ENCODE peak calls at places on chromosome 5, in seven cellular contexts. One of them, this sample, is unnamed.
A peak's percentile ranks its signal among the peaks of the same experiment; 100 is the strongest.

GRCh38 chr5:89851911-89852310 is 557.6 kb downstream of the CETN3 start:
- DNase-seq in BJ: no peak
- DNase-seq in endothelial cell: no peak
- DNase-seq in AG04449: no peak
- DNase-seq in MM.1S: no peak
- DNase-seq in HFFc6: no peak
- DNase-seq in cardiac muscle cell: no peak
- DNase-seq in this sample: no peak

GRCh38 chr5:116371935-116372334 is 202.7 kb downstream of the SEMA6A start:
- DNase-seq in BJ: no peak
- DNase-seq in endothelial cell: no peak
- DNase-seq in AG04449: no peak
- DNase-seq in MM.1S: no peak
- DNase-seq in HFFc6: no peak
- DNase-seq in cardiac muscle cell: no peak
- DNase-seq in this sample: no peak

GRCh38 chr5:142182840-142183239 is 74.3 kb downstream of the NDFIP1 start:
- DNase-seq in BJ: no peak
- DNase-seq in endothelial cell: no peak
- DNase-seq in AG04449: no peak
- DNase-seq in MM.1S: no peak
- DNase-seq in HFFc6: no peak
- DNase-seq in cardiac muscle cell: no peak
- DNase-seq in this sample: no peak

GRCh38 chr5:57831942-57832341 is 349.3 kb upstream of the ACTBL2 start:
- DNase-seq in BJ: no peak
- DNase-seq in endothelial cell: no peak
- DNase-seq in AG04449: no peak
- DNase-seq in MM.1S: no peak
- DNase-seq in HFFc6: no peak
- DNase-seq in cardiac muscle cell: no peak
- DNase-seq in this sample: no peak

GRCh38 chr5:175475248-175475647 is 3.1 kb upstream of the SFXN1 start:
- DNase-seq in BJ: no peak
- DNase-seq in endothelial cell: no peak
- DNase-seq in AG04449: no peak
- DNase-seq in MM.1S: no peak
- DNase-seq in HFFc6: no peak
- DNase-seq in cardiac muscle cell: no peak
- DNase-seq in this sample: no peak

GRCh38 chr5:95709967-95710650 is 21.0 kb upstream of the RHOBTB3 start:
- DNase-seq in BJ: no peak
- DNase-seq in endothelial cell: no peak
- DNase-seq in AG04449: no peak
- DNase-seq in MM.1S: no peak
- DNase-seq in HFFc6: no peak
- DNase-seq in cardiac muscle cell: peak; percentile 60
- DNase-seq in this sample: no peak

GRCh38 chr5:175809531-175810121 is 61.8 kb upstream of the CPLX2 start:
- DNase-seq in BJ: peak; percentile 86
- DNase-seq in endothelial cell: no peak
- DNase-seq in AG04449: peak; percentile 73
- DNase-seq in MM.1S: no peak
- DNase-seq in HFFc6: peak; percentile 95
- DNase-seq in cardiac muscle cell: peak; percentile 80
- DNase-seq in this sample: no peak

GRCh38 chr5:142686210-142686734 is 382 bp upstream of the FGF1 start:
- DNase-seq in BJ: no peak
- DNase-seq in endothelial cell: no peak
- DNase-seq in AG04449: no peak
- DNase-seq in MM.1S: no peak
- DNase-seq in HFFc6: no peak
- DNase-seq in cardiac muscle cell: no peak
- DNase-seq in this sample: no peak

GRCh38 chr5:43367909-43368648 is 44.1 kb downstream of the CCL28 start:
- DNase-seq in BJ: no peak
- DNase-seq in endothelial cell: no peak
- DNase-seq in AG04449: no peak
- DNase-seq in MM.1S: no peak
- DNase-seq in HFFc6: no peak
- DNase-seq in cardiac muscle cell: peak; percentile 53
- DNase-seq in this sample: no peak

GRCh38 chr5:36378551-36378950 is 76.8 kb upstream of the RANBP3L start:
- DNase-seq in BJ: no peak
- DNase-seq in endothelial cell: no peak
- DNase-seq in AG04449: no peak
- DNase-seq in MM.1S: no peak
- DNase-seq in HFFc6: peak; percentile 58
- DNase-seq in cardiac muscle cell: no peak
- DNase-seq in this sample: no peak

GRCh38 chr5:153756540-153756939 is 266.1 kb downstream of the GRIA1 start:
- DNase-seq in BJ: no peak
- DNase-seq in endothelial cell: no peak
- DNase-seq in AG04449: no peak
- DNase-seq in MM.1S: no peak
- DNase-seq in HFFc6: no peak
- DNase-seq in cardiac muscle cell: no peak
- DNase-seq in this sample: no peak

GRCh38 chr5:171855798-171856772 is 70.5 kb downstream of the SMIM23 start:
- DNase-seq in BJ: no peak
- DNase-seq in endothelial cell: no peak
- DNase-seq in AG04449: no peak
- DNase-seq in MM.1S: no peak
- DNase-seq in HFFc6: no peak
- DNase-seq in cardiac muscle cell: peak; percentile 53
- DNase-seq in this sample: no peak

GRCh38 chr5:963673-964531 is 44.7 kb upstream of the NKD2 start:
- DNase-seq in BJ: peak; percentile 70
- DNase-seq in endothelial cell: no peak
- DNase-seq in AG04449: peak; percentile 3
- DNase-seq in MM.1S: peak; percentile 87
- DNase-seq in HFFc6: no peak
- DNase-seq in cardiac muscle cell: peak; percentile 97
- DNase-seq in this sample: no peak

GRCh38 chr5:34002629-34003328 is 5.1 kb downstream of the AMACR start:
- DNase-seq in BJ: no peak
- DNase-seq in endothelial cell: no peak
- DNase-seq in AG04449: no peak
- DNase-seq in MM.1S: no peak
- DNase-seq in HFFc6: no peak
- DNase-seq in cardiac muscle cell: peak; percentile 37
- DNase-seq in this sample: no peak

GRCh38 chr5:1881731-1882336 is 891 bp downstream of the IRX4 start:
- DNase-seq in BJ: no peak
- DNase-seq in endothelial cell: no peak
- DNase-seq in AG04449: no peak
- DNase-seq in MM.1S: no peak
- DNase-seq in HFFc6: no peak
- DNase-seq in cardiac muscle cell: no peak
- DNase-seq in this sample: no peak

GRCh38 chr5:9340095-9340494 is 205.8 kb downstream of the SEMA5A start:
- DNase-seq in BJ: no peak
- DNase-seq in endothelial cell: no peak
- DNase-seq in AG04449: no peak
- DNase-seq in MM.1S: no peak
- DNase-seq in HFFc6: no peak
- DNase-seq in cardiac muscle cell: peak; percentile 37
- DNase-seq in this sample: no peak

GRCh38 chr5:38291355-38291754 is 33.0 kb downstream of the EGFLAM start:
- DNase-seq in BJ: no peak
- DNase-seq in endothelial cell: no peak
- DNase-seq in AG04449: no peak
- DNase-seq in MM.1S: no peak
- DNase-seq in HFFc6: no peak
- DNase-seq in cardiac muscle cell: no peak
- DNase-seq in this sample: no peak

GRCh38 chr5:13508559-13508958 is 435.9 kb downstream of the DNAH5 start:
- DNase-seq in BJ: no peak
- DNase-seq in endothelial cell: no peak
- DNase-seq in AG04449: no peak
- DNase-seq in MM.1S: no peak
- DNase-seq in HFFc6: no peak
- DNase-seq in cardiac muscle cell: no peak
- DNase-seq in this sample: no peak

GRCh38 chr5:13516195-13516594 is 428.3 kb downstream of the DNAH5 start:
- DNase-seq in BJ: no peak
- DNase-seq in endothelial cell: no peak
- DNase-seq in AG04449: no peak
- DNase-seq in MM.1S: no peak
- DNase-seq in HFFc6: no peak
- DNase-seq in cardiac muscle cell: no peak
- DNase-seq in this sample: no peak

GRCh38 chr5:13510616-13511015 is 433.9 kb downstream of the DNAH5 start:
- DNase-seq in BJ: no peak
- DNase-seq in endothelial cell: no peak
- DNase-seq in AG04449: no peak
- DNase-seq in MM.1S: no peak
- DNase-seq in HFFc6: no peak
- DNase-seq in cardiac muscle cell: no peak
- DNase-seq in this sample: no peak

DNA sequence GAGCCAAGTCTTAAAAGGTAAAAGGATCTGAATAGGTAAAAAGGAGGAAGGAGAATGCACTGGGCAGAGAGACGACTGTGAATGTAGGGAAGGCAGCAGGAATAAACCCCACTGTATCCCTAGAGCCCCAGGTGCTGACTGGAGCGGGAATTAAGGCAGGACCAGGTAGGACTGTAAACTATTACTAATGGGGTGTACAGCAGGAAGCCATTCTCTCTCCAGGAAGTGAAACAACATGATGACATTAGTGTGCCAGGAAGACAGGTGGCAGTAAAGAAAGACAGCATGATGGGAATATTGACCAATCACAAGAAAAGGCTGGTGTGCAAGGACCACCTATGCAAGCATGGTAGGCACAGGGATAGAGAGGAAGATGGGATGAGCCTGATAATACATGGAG is 433.0 kb downstream of the DNAH5 start:
- DNase-seq in BJ: no peak
- DNase-seq in endothelial cell: no peak
- DNase-seq in AG04449: no peak
- DNase-seq in MM.1S: no peak
- DNase-seq in HFFc6: no peak
- DNase-seq in cardiac muscle cell: no peak
- DNase-seq in this sample: no peak
- TF ChIP-seq CTCF in BJ: no peak
- TF ChIP-seq CTCF in endothelial cell: no peak
- TF ChIP-seq CTCF in AG04449: no peak
- TF ChIP-seq CTCF in MM.1S: no peak
- TF ChIP-seq CTCF in HFFc6: no peak
- TF ChIP-seq CTCF in cardiac muscle cell: no peak
- TF ChIP-seq CTCF in this sample: no peak

GRCh38 chr5:180291234-180291940 is 496 bp downstream of the MAPK9 start:
- DNase-seq in BJ: no peak
- DNase-seq in endothelial cell: peak; percentile 44
- DNase-seq in AG04449: no peak
- DNase-seq in MM.1S: peak; percentile 27
- DNase-seq in HFFc6: no peak
- DNase-seq in cardiac muscle cell: no peak
- DNase-seq in this sample: peak; percentile 73
- TF ChIP-seq CTCF in BJ: no peak
- TF ChIP-seq CTCF in endothelial cell: no peak
- TF ChIP-seq CTCF in AG04449: peak; percentile 35
- TF ChIP-seq CTCF in MM.1S: no peak
- TF ChIP-seq CTCF in HFFc6: peak; percentile 33
- TF ChIP-seq CTCF in cardiac muscle cell: peak; percentile 27
- TF ChIP-seq CTCF in this sample: no peak

DNA sequence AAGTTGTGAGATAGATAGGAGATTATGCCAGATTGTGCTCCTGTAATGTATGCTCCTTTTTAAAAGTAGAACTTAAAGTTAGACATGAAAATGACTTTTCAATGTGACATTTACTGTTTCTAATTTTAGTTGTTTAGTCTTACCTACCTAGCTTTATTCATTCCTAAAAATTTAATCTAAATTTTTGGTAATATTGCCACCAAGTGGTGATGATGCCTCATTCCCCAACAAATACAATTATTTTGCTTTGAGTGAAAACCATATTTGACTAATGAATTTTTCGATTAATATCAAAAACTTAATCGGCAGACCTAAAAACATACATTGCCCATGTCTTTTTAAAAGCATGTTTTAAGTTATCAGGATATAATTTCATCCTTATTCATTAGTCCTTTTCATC is 25.6 kb downstream of the PPWD1 start:
- DNase-seq in BJ: no peak
- DNase-seq in endothelial cell: no peak
- DNase-seq in AG04449: no peak
- DNase-seq in MM.1S: no peak
- DNase-seq in HFFc6: no peak
- DNase-seq in cardiac muscle cell: no peak
- DNase-seq in this sample: no peak
- TF ChIP-seq CTCF in BJ: no peak
- TF ChIP-seq CTCF in endothelial cell: no peak
- TF ChIP-seq CTCF in AG04449: no peak
- TF ChIP-seq CTCF in MM.1S: no peak
- TF ChIP-seq CTCF in HFFc6: peak; percentile 57
- TF ChIP-seq CTCF in cardiac muscle cell: no peak
- TF ChIP-seq CTCF in this sample: no peak

GRCh38 chr5:121735618-121736017 is 116.1 kb upstream of the FTMT start:
- DNase-seq in BJ: no peak
- DNase-seq in endothelial cell: no peak
- DNase-seq in AG04449: no peak
- DNase-seq in MM.1S: no peak
- DNase-seq in HFFc6: no peak
- DNase-seq in cardiac muscle cell: no peak
- DNase-seq in this sample: no peak

GRCh38 chr5:121741156-121741555 is 110.5 kb upstream of the FTMT start:
- DNase-seq in BJ: no peak
- DNase-seq in endothelial cell: no peak
- DNase-seq in AG04449: no peak
- DNase-seq in MM.1S: peak; percentile 77
- DNase-seq in HFFc6: no peak
- DNase-seq in cardiac muscle cell: no peak
- DNase-seq in this sample: no peak

GRCh38 chr5:121731377-121731776 is 120.3 kb upstream of the FTMT start:
- DNase-seq in BJ: no peak
- DNase-seq in endothelial cell: no peak
- DNase-seq in AG04449: no peak
- DNase-seq in MM.1S: no peak
- DNase-seq in HFFc6: no peak
- DNase-seq in cardiac muscle cell: no peak
- DNase-seq in this sample: no peak

GRCh38 chr5:121737120-121737519 is 114.6 kb upstream of the FTMT start:
- DNase-seq in BJ: no peak
- DNase-seq in endothelial cell: no peak
- DNase-seq in AG04449: no peak
- DNase-seq in MM.1S: no peak
- DNase-seq in HFFc6: no peak
- DNase-seq in cardiac muscle cell: no peak
- DNase-seq in this sample: no peak
- TF ChIP-seq CTCF in BJ: no peak
- TF ChIP-seq CTCF in endothelial cell: no peak
- TF ChIP-seq CTCF in AG04449: no peak
- TF ChIP-seq CTCF in MM.1S: no peak
- TF ChIP-seq CTCF in HFFc6: no peak
- TF ChIP-seq CTCF in cardiac muscle cell: no peak
- TF ChIP-seq CTCF in this sample: no peak